ENCODE peak calls at places on chromosomes 13 and 19, in eight cellular contexts. H, U, T, N, Q, E, J and O are unnamed samples.
A peak's percentile ranks its signal among the peaks of the same experiment; 100 is the strongest.

GRCh38 chr19:18789883-18790565 is 1.1 kb downstream of the COMP start:
- DNase-seq in E (no peak), U (no peak), N (no peak), J (no peak), T (no peak), H (peak; percentile 21), Q (no peak), O (no peak)

GRCh38 chr19:52200044-52200443 is 10.2 kb downstream of the PPP2R1A start:
- DNase-seq in T (no peak), Q (peak; percentile 55), J (peak; percentile 21), H (peak; percentile 90), U (peak; percentile 84), N (no peak), E (peak; percentile 46), O (no peak)

GRCh38 chr19:29323046-29323971 is 110.4 kb upstream of the UQCRFS1 start:
- DNase-seq in H (no peak), N (no peak), U (no peak), E (no peak), Q (no peak), J (no peak), T (peak; percentile 2), O (no peak)

GRCh38 chr13:75327132-75327505 is 154.8 kb downstream of the TBC1D4 start:
- DNase-seq in N (no peak), E (no peak), Q (no peak), H (no peak), T (no peak), U (no peak), J (no peak), O (no peak)

GRCh38 chr13:42174344-42175162 is 97.4 kb upstream of the AKAP11 start:
- DNase-seq in Q (peak; percentile 32), T (no peak), J (peak; percentile 21), U (peak; percentile 11), E (peak; percentile 26), N (no peak), H (no peak), O (no peak)

GRCh38 chr19:34082289-34083077 is 89.8 kb upstream of the LSM14A start:
- DNase-seq in E (no peak), Q (no peak), J (no peak), H (no peak), U (no peak), N (no peak), T (no peak), O (no peak)

GRCh38 chr19:39413269-39413902 is 917 bp downstream of the PLEKHG2 start:
- DNase-seq in T (peak; percentile 56), H (peak; percentile 65), N (no peak), U (peak; percentile 59), Q (no peak), J (no peak), E (peak; percentile 66), O (peak; percentile 38)

GRCh38 chr19:16949496-16950023 is 60.8 kb downstream of the F2RL3 start:
- DNase-seq in N (no peak), T (no peak), U (no peak), E (no peak), J (no peak), Q (no peak), H (no peak), O (no peak)

GRCh38 chr19:38173324-38174041 is 50.5 kb downstream of the DPF1 start:
- DNase-seq in E (peak; percentile 4), U (peak; percentile 74), Q (no peak), T (no peak), H (peak; percentile 61), J (no peak), N (no peak), O (peak; percentile 70)

GRCh38 chr19:31518626-31519025 is 169.4 kb upstream of the TSHZ3 start:
- DNase-seq in T (no peak), U (no peak), Q (no peak), N (no peak), J (no peak), H (no peak), E (no peak), O (no peak)

DNA sequence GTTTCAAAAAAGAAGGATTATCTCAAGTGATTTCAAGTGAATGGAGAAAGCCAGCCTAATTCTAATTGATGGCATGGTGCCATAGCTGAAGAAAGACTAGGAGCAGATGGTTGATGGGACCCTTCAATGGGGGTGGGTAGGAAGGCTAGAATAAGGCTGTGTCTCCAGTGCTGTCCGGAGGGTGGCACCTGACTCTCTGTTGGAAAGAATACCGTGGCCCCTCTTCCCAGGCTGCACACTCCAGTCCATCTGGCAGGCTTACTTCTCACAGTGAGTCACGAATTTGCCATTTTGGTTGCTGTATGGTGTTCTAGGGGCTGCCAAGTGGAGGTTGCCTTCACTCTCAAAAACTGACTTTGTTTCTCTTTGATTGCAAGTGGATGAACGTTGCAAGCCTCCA is 51.0 kb upstream of the GPR12 start:
- DNase-seq in U (no peak), J (no peak), Q (no peak), H (no peak), E (no peak), T (no peak), N (no peak), O (no peak)
- H3K4me3 ChIP-seq in U (no peak overlapping the region), J (no peak overlapping the region), Q (no peak overlapping the region), H (no peak overlapping the region), E (no peak overlapping the region), T (no peak overlapping the region), N (no peak overlapping the region), O (no peak overlapping the region)

GRCh38 chr19:54390942-54391577 is 24.2 kb upstream of the TTYH1 start:
- DNase-seq in E (peak; percentile 63), N (peak; percentile 58), U (peak; percentile 69), T (peak; percentile 51), Q (peak; percentile 2), J (peak; percentile 16), H (peak; percentile 67), O (peak; percentile 65)

GRCh38 chr19:54389556-54389955 is 24.8 kb upstream of the LAIR1 start:
- DNase-seq in Q (no peak), T (no peak), U (no peak), E (no peak), J (no peak), N (no peak), H (no peak), O (no peak)

GRCh38 chr19:54391589-54392061 is 23.6 kb upstream of the TTYH1 start:
- DNase-seq in U (no peak), Q (no peak), J (no peak), E (no peak), N (no peak), H (no peak), T (no peak), O (no peak)

GRCh38 chr19:54388803-54389144 is 24.0 kb upstream of the LAIR1 start:
- DNase-seq in T (no peak), N (no peak), Q (no peak), U (no peak), E (no peak), H (no peak), J (no peak), O (no peak)

DNA sequence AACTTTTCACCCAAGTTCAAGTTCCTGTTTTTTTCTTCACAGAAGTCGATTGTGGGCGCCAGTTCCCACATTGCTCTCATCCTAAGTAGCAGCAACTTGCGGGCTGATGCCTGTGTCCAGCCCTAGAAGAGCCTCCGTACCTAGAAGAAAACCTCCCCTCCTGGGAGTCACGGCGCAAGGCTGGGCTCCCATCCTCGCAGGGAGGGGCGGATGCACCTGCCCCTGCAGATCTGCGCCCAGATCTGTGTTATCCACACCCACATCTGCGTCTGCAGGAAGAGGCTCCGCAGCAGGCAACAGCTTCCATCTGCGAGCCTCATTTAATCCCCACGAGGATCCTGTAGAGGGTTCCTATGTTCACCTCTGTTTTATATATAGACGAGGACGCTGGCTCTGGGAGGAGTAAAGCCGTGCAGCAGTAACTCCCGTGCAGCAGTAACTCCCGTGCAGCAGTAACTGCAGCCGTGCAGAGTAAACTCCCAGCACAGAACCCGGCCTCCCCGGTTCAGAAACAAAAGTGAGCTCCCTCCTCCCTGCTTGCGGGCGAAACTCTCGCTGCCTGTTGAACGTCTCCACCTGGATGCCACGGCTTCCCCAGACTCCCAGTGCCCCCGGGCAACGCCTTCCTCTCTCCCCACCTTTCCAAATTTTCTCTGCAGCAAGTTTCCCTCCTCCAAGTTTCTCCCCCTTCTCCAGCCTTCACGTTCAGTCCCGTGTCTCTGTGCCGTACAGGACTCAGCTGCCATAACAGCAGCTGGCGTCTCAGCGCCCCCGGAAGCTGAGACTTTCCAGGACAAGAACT is 23.5 kb upstream of the LAIR1 start:
- DNase-seq in E (no peak), T (peak; percentile 22), Q (no peak), N (peak; percentile 35), J (no peak), U (no peak), H (no peak), O (peak; percentile 17)
- H3K4me3 ChIP-seq in E (no peak overlapping the region), T (peak overlapping the region; percentile 15), Q (peak overlapping the region; percentile 20), N (peak overlapping the region; percentile 82), J (peak overlapping the region; percentile 36), U (peak overlapping the region; percentile 37), H (no peak overlapping the region), O (no peak overlapping the region)

GRCh38 chr13:40615619-40616018 is 50.8 kb downstream of the FOXO1 start:
- DNase-seq in T (no peak), U (no peak), Q (no peak), J (no peak), H (no peak), N (no peak), E (no peak), O (no peak)

GRCh38 chr13:40619479-40619814 is 47.0 kb downstream of the FOXO1 start:
- DNase-seq in E (peak; percentile 26), N (no peak), U (peak; percentile 27), Q (no peak), J (no peak), H (no peak), T (no peak), O (no peak)

GRCh38 chr13:40622246-40622645 is 44.2 kb downstream of the FOXO1 start:
- DNase-seq in U (no peak), N (no peak), J (no peak), T (no peak), H (no peak), Q (no peak), E (no peak), O (no peak)

GRCh38 chr13:40617801-40618356 is 48.6 kb downstream of the FOXO1 start:
- DNase-seq in Q (no peak), J (no peak), U (no peak), N (no peak), H (no peak), E (no peak), T (no peak), O (no peak)

GRCh38 chr13:40618581-40619478 is 47.6 kb downstream of the FOXO1 start:
- DNase-seq in N (no peak), J (no peak), Q (no peak), U (no peak), E (no peak), H (peak; percentile 51), T (no peak), O (no peak)
- H3K4me3 ChIP-seq in N (no peak overlapping the region), J (no peak overlapping the region), Q (no peak overlapping the region), U (no peak overlapping the region), E (no peak overlapping the region), H (no peak overlapping the region), T (no peak overlapping the region), O (no peak overlapping the region)

DNA sequence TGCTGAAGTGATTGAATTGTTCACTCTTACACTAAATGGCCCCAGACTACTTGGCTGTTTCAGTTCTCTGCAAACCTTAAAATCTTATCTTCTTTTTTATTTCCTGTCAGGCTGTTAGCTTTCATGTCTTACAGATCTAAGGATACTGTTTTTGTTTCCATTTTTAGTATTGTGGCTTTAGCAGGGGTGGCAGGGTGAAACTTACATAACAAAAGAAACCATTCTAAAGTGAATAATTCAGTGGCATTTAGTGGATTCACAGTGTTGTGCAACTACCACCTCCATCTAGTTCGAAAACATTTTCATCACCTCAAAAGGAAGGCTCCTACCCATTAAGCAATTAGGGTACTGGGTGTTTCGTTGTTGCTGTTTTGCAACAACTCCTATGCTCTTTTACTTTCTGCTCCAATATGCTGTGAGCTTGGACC is 19.8 kb downstream of the TMEM272 start:
- DNase-seq in U (peak; percentile 68), N (no peak), E (no peak), J (no peak), H (peak; percentile 30), Q (no peak), T (no peak), O (no peak)
- H3K4me3 ChIP-seq in U (no peak overlapping the region), N (peak overlapping the region; percentile 78), E (no peak overlapping the region), J (no peak overlapping the region), H (no peak overlapping the region), Q (no peak overlapping the region), T (no peak overlapping the region), O (no peak overlapping the region)

GRCh38 chr13:23610187-23610576 is 40.0 kb downstream of the TNFRSF19 start:
- DNase-seq in Q (no peak), E (peak; percentile 51), U (no peak), N (no peak), H (peak; percentile 45), J (no peak), T (no peak), O (no peak)
- H3K4me3 ChIP-seq in Q (no peak overlapping the region), E (peak overlapping the region; percentile 5), U (no peak overlapping the region), N (no peak overlapping the region), H (no peak overlapping the region), J (no peak overlapping the region), T (no peak overlapping the region), O (no peak overlapping the region)